ENCODE peak calls at places on chromosomes 4 and X, in eight cellular contexts. F is endothelial cell of umbilical vein, G is upper lobe of left lung, S is GM12892, D is body of pancreas, Q is IMR-90, L is A549, R is heart left ventricle. T is an unnamed sample.

GRCh38 chr4:126647320-126647719 is 985.4 kb upstream of the INTU start:
- DNase-seq in D (no peak), G (no peak), L (no peak), F (no peak), R (no peak), Q (no peak), S (no peak), T (no peak)

GRCh38 chr4:144712775-144713174 is 66.8 kb downstream of the HHIP start:
- DNase-seq in D (no peak), S (no peak), F (no peak), G (no peak), Q (peak; percentile 87), R (no peak), L (no peak), T (no peak)

GRCh38 chr4:7372673-7373072 is 62.1 kb downstream of the PSAPL1 start:
- DNase-seq in D (no peak), R (no peak), Q (peak; percentile 11), L (no peak), G (no peak), F (no peak), S (no peak), T (no peak)

GRCh38 chrX:12973561-12974216 is 1.2 kb upstream of the TMSB4X start:
- DNase-seq in F (peak; percentile 37), R (no peak), S (no peak), Q (no peak), L (no peak), G (peak; percentile 50), D (peak; percentile 31), T (peak; percentile 35)

GRCh38 chrX:132612990-132613564 is 124.2 kb upstream of the MBNL3 start:
- DNase-seq in D (peak; percentile 72), Q (peak; percentile 4), R (peak; percentile 30), S (no peak), G (peak; percentile 42), L (no peak), F (peak; percentile 24), T (peak; percentile 66)

GRCh38 chr4:41006141-41006540 is 208.2 kb downstream of the APBB2 start:
- DNase-seq in D (no peak), F (peak; percentile 58), L (no peak), S (no peak), Q (peak; percentile 55), G (no peak), R (no peak), T (no peak)

GRCh38 chr4:21884615-21885014 is 64.0 kb downstream of the KCNIP4 start:
- DNase-seq in F (no peak), G (no peak), L (no peak), R (no peak), Q (no peak), D (no peak), S (no peak), T (no peak)

GRCh38 chrX:16892504-16893362 is 22.6 kb upstream of the RBBP7 start:
- DNase-seq in S (peak; percentile 42), F (peak; percentile 70), D (peak; percentile 78), Q (peak; percentile 82), G (peak; percentile 72), R (peak; percentile 60), L (peak; percentile 72), T (peak; percentile 82)

GRCh38 chr4:182343435-182343834 is 100.2 kb downstream of the TENM3 start:
- DNase-seq in L (no peak), D (no peak), F (no peak), S (no peak), Q (no peak), R (no peak), G (no peak), T (no peak)

GRCh38 chr4:182339246-182339645 is 96.0 kb downstream of the TENM3 start:
- DNase-seq in F (no peak), L (no peak), D (no peak), Q (no peak), G (no peak), R (no peak), S (no peak), T (no peak)

GRCh38 chr4:182337366-182337765 is 94.2 kb downstream of the TENM3 start:
- DNase-seq in D (no peak), G (no peak), S (no peak), L (no peak), R (no peak), F (no peak), Q (peak; percentile 8), T (no peak)

GRCh38 chr4:182338059-182338458 is 94.9 kb downstream of the TENM3 start:
- DNase-seq in L (no peak), G (no peak), R (no peak), F (no peak), S (no peak), D (no peak), Q (no peak), T (no peak)

DNA sequence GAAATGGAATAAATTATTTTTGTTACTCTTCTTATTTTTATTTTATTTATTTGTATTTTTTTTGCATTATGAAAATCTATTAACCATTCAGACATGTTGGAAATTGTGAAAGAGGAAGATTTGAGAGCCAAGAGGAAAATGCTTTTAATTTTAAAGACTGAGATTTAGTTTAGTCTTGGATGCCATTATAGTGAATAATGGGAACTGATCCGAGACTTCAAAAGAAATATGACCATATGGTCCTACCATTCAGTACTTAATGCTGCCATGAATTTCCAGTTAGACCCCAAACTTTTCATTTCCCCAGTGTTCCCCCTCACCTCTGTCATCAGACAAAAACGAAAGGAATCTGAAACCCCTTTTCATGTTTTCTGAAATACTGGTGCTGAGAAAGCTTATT is 95.5 kb downstream of the TENM3 start:
- DNase-seq in D (no peak), S (no peak), G (no peak), F (no peak), Q (peak; percentile 28), L (no peak), R (no peak), T (no peak)
- TF ChIP-seq POLR2A in D (no peak), S (no peak), G (no peak), F (no peak), Q (no peak), L (no peak), R (no peak), T (no peak)

GRCh38 chrX:46549914-46550313 is 4.7 kb upstream of the ZNF674 start:
- DNase-seq in Q (no peak), F (no peak), R (no peak), G (no peak), S (no peak), D (no peak), L (no peak), T (no peak)

GRCh38 chrX:46547857-46548256 is 2.6 kb upstream of the ZNF674 start:
- DNase-seq in S (no peak), G (no peak), L (no peak), Q (peak; percentile 84), R (no peak), D (no peak), F (peak; percentile 66), T (no peak)

GRCh38 chrX:46543441-46543840 is 1.8 kb downstream of the ZNF674 start:
- DNase-seq in D (no peak), Q (no peak), L (no peak), F (no peak), S (no peak), R (no peak), G (no peak), T (peak; percentile 1)

GRCh38 chrX:46545111-46546005 is at the start of gene ZNF674:
- DNase-seq in R (peak; percentile 94), Q (peak; percentile 93), F (peak; percentile 91), G (peak; percentile 92), L (peak; percentile 87), D (peak; percentile 92), S (peak; percentile 68), T (peak; percentile 95)
- TF ChIP-seq POLR2A in R (no peak), Q (peak; percentile 88), F (peak; percentile 81), G (peak; percentile 76), L (peak; percentile 56), D (peak; percentile 27), S (peak; percentile 76), T (peak; percentile 87)

GRCh38 chr4:773214-773613 is 52.7 kb downstream of the CPLX1 start:
- DNase-seq in S (no peak), Q (no peak), F (no peak), D (no peak), G (no peak), R (peak; percentile 64), L (no peak), T (no peak)

GRCh38 chr4:779555-779954 is 46.4 kb downstream of the CPLX1 start:
- DNase-seq in G (no peak), R (no peak), D (no peak), F (no peak), L (no peak), Q (no peak), S (no peak), T (no peak)

GRCh38 chr4:780730-781492 is 45.0 kb downstream of the CPLX1 start:
- DNase-seq in G (no peak), Q (peak; percentile 10), L (no peak), F (peak; percentile 35), R (no peak), D (no peak), S (no peak), T (peak; percentile 46)

GRCh38 chr4:777520-778262 is 48.2 kb downstream of the CPLX1 start:
- DNase-seq in S (no peak), Q (no peak), F (no peak), G (no peak), D (no peak), L (no peak), R (peak; percentile 8), T (no peak)

DNA sequence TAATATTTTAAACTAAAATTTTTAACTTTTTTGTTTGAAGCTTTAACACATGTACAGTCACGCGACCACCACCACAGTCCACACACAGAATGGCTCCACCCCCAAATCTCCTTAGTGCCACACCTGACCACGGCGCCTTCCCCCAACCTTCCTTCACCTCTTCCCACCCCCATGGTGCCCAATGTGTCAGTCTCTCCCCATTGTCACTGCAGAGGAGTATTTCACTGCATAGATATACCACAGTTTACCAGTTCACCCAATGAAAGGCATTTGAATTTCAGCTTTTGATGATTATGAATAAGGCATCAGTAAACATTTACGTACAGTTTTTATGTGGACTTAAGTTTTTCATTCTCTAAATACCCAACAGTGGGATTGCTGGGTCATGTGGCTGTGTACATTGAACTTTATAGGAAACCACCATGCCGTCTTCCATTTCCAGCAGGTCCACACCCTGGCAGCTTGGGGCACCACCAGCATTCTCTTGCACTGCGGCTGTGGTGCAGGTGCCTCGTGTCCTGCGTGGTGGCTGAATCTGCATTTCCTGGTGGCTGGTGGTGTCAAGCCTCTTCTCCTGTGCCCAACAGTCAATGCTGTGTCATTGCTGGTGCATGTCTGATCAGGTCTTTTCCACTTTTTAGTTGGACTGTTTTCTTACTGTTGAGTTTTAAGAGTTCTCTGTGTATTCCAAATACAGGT is 49.0 kb downstream of the CPLX1 start:
- DNase-seq in G (no peak), D (no peak), Q (no peak), S (no peak), L (no peak), F (no peak), R (peak; percentile 18), T (no peak)
- TF ChIP-seq POLR2A in G (no peak), D (no peak), Q (no peak), S (peak; percentile 21), L (no peak), F (no peak), R (no peak), T (no peak)

GRCh38 chr4:39702716-39703115 is 4.8 kb downstream of the UBE2K start:
- DNase-seq in Q (no peak), R (no peak), D (no peak), F (no peak), L (no peak), S (no peak), G (no peak), T (no peak)

GRCh38 chr4:39699676-39700409 is 1.9 kb downstream of the UBE2K start:
- DNase-seq in S (no peak), Q (peak; percentile 41), R (no peak), L (peak; percentile 8), F (peak; percentile 65), D (no peak), G (no peak), T (peak; percentile 86)

GRCh38 chr4:39698424-39699009 is 581 bp downstream of the UBE2K start:
- DNase-seq in G (peak; percentile 58), F (peak; percentile 64), D (peak; percentile 63), S (no peak), L (peak; percentile 31), Q (no peak), R (peak; percentile 61), T (peak; percentile 68)

GRCh38 chr4:39700500-39700899 is 2.6 kb downstream of the UBE2K start:
- DNase-seq in D (no peak), S (no peak), L (no peak), R (no peak), G (no peak), F (no peak), Q (no peak), T (peak; percentile 64)

GRCh38 chr4:39697740-39698423 is at the start of gene UBE2K:
- DNase-seq in F (peak; percentile 81), Q (peak; percentile 82), G (peak; percentile 92), R (peak; percentile 93), D (peak; percentile 90), S (peak; percentile 86), L (peak; percentile 70), T (peak; percentile 91)
- TF ChIP-seq POLR2A in F (peak; percentile 84), Q (peak; percentile 67), G (peak; percentile 92), R (no peak), D (peak; percentile 68), S (peak; percentile 96), L (peak; percentile 79), T (peak; percentile 88)